ENCODE peak calls at places on chromosomes 5 and 9, in six cellular contexts. F, G, E, M, U and Y are unnamed samples.

GRCh38 chr9:80440724-80441123 is 869.0 kb downstream of the TLE4 start:
- DNase-seq in U (no peak), G (no peak), E (no peak), M (no peak), F (no peak), Y (peak)

GRCh38 chr5:14399054-14399657 is 182.4 kb upstream of the OTULINL start:
- DNase-seq in U (no peak), F (peak), G (no peak), M (no peak), E (no peak), Y (peak)

GRCh38 chr9:5879419-5880181 is 11.1 kb upstream of the MLANA start:
- DNase-seq in G (no peak), U (no peak), E (peak), F (peak), M (no peak), Y (peak)

GRCh38 chr9:114691046-114691955 is 9.3 kb upstream of the TEX48 start:
- DNase-seq in M (peak), F (peak), U (no peak), G (peak), E (no peak), Y (peak)

GRCh38 chr9:22975921-22976320 is 529.3 kb downstream of the DMRTA1 start:
- DNase-seq in F (peak), G (no peak), U (no peak), E (no peak), M (no peak), Y (no peak)

GRCh38 chr5:43769576-43770352 is 166.8 kb downstream of the NNT start:
- DNase-seq in G (peak), F (peak), M (no peak), E (no peak), U (peak), Y (peak)

GRCh38 chr9:134811079-134811672 is 69.4 kb upstream of the FCN2 start:
- DNase-seq in F (peak), E (no peak), U (no peak), M (no peak), G (no peak), Y (no peak)

GRCh38 chr9:5310851-5311250 is 6.3 kb upstream of the RLN2 start:
- DNase-seq in U (no peak), G (no peak), E (no peak), F (no peak), M (no peak), Y (no peak)

GRCh38 chr9:128245293-128246151 is 30.3 kb downstream of the GOLGA2 start:
- DNase-seq in G (peak), E (no peak), F (peak), U (peak), M (no peak), Y (no peak)

GRCh38 chr5:114412509-114413171 is 50.8 kb downstream of the KCNN2 start:
- DNase-seq in M (no peak), G (peak), U (no peak), F (peak), E (peak), Y (peak)

GRCh38 chr5:147427784-147428401 is 82.0 kb downstream of the DPYSL3 start:
- DNase-seq in E (no peak), F (peak), U (peak), G (no peak), M (no peak), Y (peak)

GRCh38 chr5:139658501-139658927 is 10.4 kb downstream of the CXXC5 start:
- DNase-seq in M (no peak), F (peak), G (no peak), E (no peak), U (peak), Y (peak)

GRCh38 chr5:10420926-10421325 is 20.8 kb upstream of the ROPN1L start:
- DNase-seq in U (no peak), E (no peak), M (no peak), F (peak), G (no peak), Y (no peak)

GRCh38 chr5:42951169-42951846 is 88.8 kb downstream of the ANXA2R start:
- DNase-seq in M (no peak), F (peak), U (peak), G (no peak), E (no peak), Y (no peak)

GRCh38 chr9:96050876-96051185 is 175.3 kb downstream of the ERCC6L2 start:
- DNase-seq in M (no peak), U (no peak), G (no peak), E (no peak), F (no peak), Y (no peak)

GRCh38 chr5:135887447-135887864 is 8.2 kb downstream of the IL9 start:
- DNase-seq in M (peak), G (peak), E (no peak), U (peak), F (peak), Y (peak)

GRCh38 chr9:27204578-27204977 is 92.4 kb downstream of the EQTN start:
- DNase-seq in E (no peak), U (no peak), M (no peak), F (no peak), G (no peak), Y (peak)

GRCh38 chr5:167939686-167940085 is 351.8 kb upstream of the WWC1 start:
- DNase-seq in G (no peak), M (no peak), U (no peak), F (no peak), E (no peak), Y (no peak)

GRCh38 chr5:113022661-113023060 is 46.1 kb downstream of the DCP2 start:
- DNase-seq in U (no peak), M (no peak), E (no peak), G (no peak), F (no peak), Y (no peak)

GRCh38 chr9:33161589-33162132 is 5.5 kb downstream of the B4GALT1 start:
- DNase-seq in U (peak), E (no peak), F (no peak), M (no peak), G (no peak), Y (no peak)

GRCh38 chr5:132180134-132180745 is 47.4 kb downstream of the P4HA2 start:
- DNase-seq in U (peak), G (peak), F (peak), E (no peak), M (no peak), Y (peak)

GRCh38 chr9:129836342-129837007 is 1.2 kb downstream of the USP20 start:
- DNase-seq in U (no peak), M (no peak), E (no peak), F (no peak), G (no peak), Y (no peak)
- TF ChIP-seq CTCF in U (no peak), M (no peak), E (no peak), F (no peak), G (no peak), Y (no peak)

DNA sequence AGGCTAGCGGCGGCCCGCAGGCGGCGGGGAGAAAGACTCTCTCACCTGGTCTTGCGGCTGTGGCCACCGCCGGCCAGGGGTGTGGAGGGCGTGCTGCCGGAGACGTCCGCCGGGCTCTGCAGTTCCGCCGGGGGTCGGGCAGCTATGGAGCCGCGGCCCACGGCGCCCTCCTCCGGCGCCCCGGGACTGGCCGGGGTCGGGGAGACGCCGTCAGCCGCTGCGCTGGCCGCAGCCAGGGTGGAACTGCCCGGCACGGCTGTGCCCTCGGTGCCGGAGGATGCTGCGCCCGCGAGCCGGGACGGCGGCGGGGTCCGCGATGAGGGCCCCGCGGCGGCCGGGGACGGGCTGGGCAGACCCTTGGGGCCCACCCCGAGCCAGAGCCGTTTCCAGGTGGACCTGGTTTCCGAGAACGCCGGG is 253 bp downstream of the SLC12A2 start:
- DNase-seq in F (no peak), U (no peak), E (no peak), G (no peak), M (no peak), Y (no peak)
- TF ChIP-seq CTCF in F (no peak), U (peak), E (peak), G (peak), M (no peak), Y (peak)

GRCh38 chr9:123488683-123489321 is 132.8 kb downstream of the CRB2 start:
- DNase-seq in E (no peak), M (no peak), F (no peak), U (no peak), G (no peak), Y (no peak)

GRCh38 chr9:123487944-123488343 is 131.9 kb downstream of the CRB2 start:
- DNase-seq in G (no peak), M (peak), F (no peak), E (no peak), U (no peak), Y (no peak)

DNA sequence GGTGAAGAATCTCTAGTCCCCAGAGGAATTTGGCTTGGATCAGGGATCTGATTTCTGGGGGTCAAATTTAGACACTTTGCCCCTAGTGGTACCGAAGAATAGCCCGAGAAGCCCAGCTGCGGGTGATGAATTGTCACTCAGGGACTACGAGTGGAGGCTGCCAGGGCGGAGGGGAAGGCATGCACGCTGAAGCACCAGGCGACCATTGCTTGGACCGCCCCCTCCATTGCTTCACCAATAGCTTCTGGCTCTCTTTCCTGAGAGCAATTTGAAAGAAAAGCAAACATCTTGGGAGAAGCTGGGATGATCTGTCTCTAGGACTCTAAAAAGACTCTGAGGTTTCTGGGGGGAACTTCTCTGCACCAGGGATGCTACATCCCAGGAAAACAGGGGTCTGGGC is 137.6 kb downstream of the CRB2 start:
- DNase-seq in G (no peak), U (no peak), F (no peak), E (no peak), M (no peak), Y (no peak)
- TF ChIP-seq CTCF in G (no peak), U (no peak), F (no peak), E (no peak), M (no peak), Y (no peak)

DNA sequence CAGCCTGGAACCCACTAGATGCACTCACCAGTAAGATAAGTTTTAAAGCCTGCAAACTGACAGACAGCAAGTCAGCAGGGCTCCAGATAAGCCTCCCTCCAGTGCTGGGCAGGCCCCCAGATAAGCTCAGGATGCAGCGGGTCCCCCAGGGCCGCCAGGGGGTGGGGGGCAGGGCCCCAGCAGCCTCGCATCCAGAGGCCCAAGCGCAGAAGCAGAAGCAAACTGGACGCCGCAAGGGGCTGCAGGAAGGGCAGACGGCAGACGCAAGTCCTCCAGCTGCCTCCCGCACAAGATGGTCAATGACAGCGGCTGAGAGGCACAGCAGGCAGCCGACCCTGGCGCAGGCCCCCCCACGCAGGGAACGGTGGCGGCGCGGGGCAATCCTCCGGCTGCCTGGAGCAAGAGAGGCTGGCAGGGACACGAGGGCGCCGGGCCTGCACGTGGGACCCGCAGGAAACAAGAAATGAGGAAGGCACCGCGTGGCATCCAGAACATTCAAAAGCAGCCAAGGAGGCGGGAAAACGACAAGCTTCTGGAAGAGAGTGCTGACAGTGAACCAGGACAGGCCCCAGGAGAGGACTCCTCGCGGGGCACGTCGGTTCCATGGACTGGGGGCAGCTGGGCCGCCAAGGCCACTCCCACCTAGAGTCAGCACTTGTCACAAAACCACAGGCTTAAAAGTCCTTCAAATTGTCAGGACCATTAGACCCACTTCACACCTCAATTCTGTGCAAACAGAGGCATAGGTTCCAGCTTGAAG is 49.8 kb downstream of the ROR2 start:
- DNase-seq in F (no peak), U (peak), G (no peak), M (no peak), E (no peak), Y (no peak)
- TF ChIP-seq CTCF in F (no peak), U (no peak), G (no peak), M (no peak), E (no peak), Y (no peak)

DNA sequence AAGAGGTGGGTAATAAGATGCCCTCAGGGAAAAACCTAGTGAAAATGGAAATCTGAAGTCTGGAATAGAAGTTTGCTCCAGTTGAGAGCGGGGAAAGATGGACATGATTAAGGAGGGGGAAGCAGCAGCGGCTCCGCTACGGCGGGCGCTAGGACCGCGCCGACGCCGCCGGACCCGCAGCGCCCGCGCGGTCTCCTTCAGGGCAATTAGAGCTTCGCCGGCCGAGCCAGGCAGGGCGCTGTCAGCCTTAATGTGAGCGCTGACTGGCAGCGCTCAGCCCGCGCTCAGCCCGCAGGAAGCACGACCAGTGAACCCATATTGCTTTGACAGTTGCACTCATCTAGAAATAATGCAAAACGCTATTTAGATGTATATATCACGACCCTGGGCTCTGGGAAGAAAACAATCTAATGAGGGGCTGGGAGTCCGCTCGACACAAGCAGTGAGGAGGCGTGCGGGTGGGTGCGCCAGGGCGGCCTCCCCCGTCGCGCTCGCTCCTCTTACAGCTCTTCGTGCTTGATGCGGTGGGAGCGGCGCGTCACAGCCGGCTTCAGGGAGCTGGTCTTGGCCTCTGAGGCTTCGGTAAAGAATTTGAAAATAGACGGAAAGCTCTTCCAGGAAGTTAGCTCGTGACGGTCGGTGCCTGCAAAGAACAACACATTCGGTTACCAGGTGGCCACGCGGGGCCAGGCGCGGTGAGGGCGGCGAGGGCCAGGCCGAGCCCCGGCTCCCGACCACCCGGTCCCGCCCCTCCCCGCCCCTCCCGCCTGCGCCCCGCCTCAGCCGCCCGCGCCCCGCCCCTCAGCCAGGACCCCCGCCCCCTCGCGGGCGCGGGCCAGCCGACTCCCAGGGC is 37.7 kb downstream of the NR2F1 start:
- DNase-seq in M (peak), F (peak), G (no peak), U (peak), E (no peak), Y (peak)
- TF ChIP-seq CTCF in M (peak), F (no peak), G (no peak), U (no peak), E (peak), Y (no peak)